ENCODE peak calls at places on chromosomes 16 and 17, in five cellular contexts. O, N, D, F and Q are unnamed samples.

GRCh38 chr17:54992797-54993639 is 24.5 kb downstream of the STXBP4 start:
- DNase-seq in O (peak; percentile 46), D (no peak), F (peak; percentile 57), N (peak; percentile 34), Q (no peak)

GRCh38 chr17:73569758-73570319 is 74.4 kb downstream of the SDK2 start:
- DNase-seq in F (no peak), O (no peak), D (no peak), N (no peak), Q (no peak)

GRCh38 chr17:700504-701094 is 14.0 kb downstream of the VPS53 start:
- DNase-seq in F (peak; percentile 63), D (no peak), O (peak; percentile 43), N (peak; percentile 47), Q (no peak)

GRCh38 chr16:89170346-89171215 is 967 bp upstream of the CDH15 start:
- DNase-seq in D (no peak), O (no peak), N (no peak), F (no peak), Q (no peak)

GRCh38 chr17:74453665-74454196 is 12.7 kb upstream of the CD300A start:
- DNase-seq in O (peak; percentile 95), D (peak; percentile 95), N (peak; percentile 65), F (no peak), Q (no peak)

GRCh38 chr17:30323895-30324319 is 9.9 kb downstream of the TMIGD1 start:
- DNase-seq in D (no peak), F (peak; percentile 74), N (peak; percentile 35), O (no peak), Q (no peak)

GRCh38 chr17:19238167-19238505 is 970 bp downstream of the EPN2 start:
- DNase-seq in O (peak; percentile 27), D (peak; percentile 69), F (peak; percentile 45), N (no peak), Q (no peak)

GRCh38 chr16:12570046-12570618 is 233.6 kb downstream of the CPPED1 start:
- DNase-seq in O (no peak), N (no peak), D (no peak), F (no peak), Q (no peak)

GRCh38 chr17:63222655-63223054 is 223.5 kb downstream of the CYB561 start:
- DNase-seq in O (no peak), N (no peak), D (no peak), F (no peak), Q (no peak)

GRCh38 chr17:65171753-65172152 is 34.6 kb downstream of the RGS9 start:
- DNase-seq in N (no peak), O (no peak), D (no peak), F (no peak), Q (no peak)

GRCh38 chr17:30554839-30555751 is 77.9 kb downstream of the GOSR1 start:
- DNase-seq in O (peak; percentile 9), D (no peak), N (no peak), F (peak; percentile 63), Q (no peak)

GRCh38 chr17:65191805-65192740 is 54.9 kb downstream of the RGS9 start:
- DNase-seq in D (no peak), N (no peak), O (no peak), F (peak; percentile 78), Q (no peak)

GRCh38 chr17:74152591-74153455 is 50.7 kb upstream of the RPL38 start:
- DNase-seq in O (no peak), N (no peak), F (no peak), D (no peak), Q (no peak)

GRCh38 chr17:61414141-61414935 is 14.7 kb downstream of the TBX2 start:
- DNase-seq in D (peak; percentile 54), F (no peak), N (no peak), O (no peak), Q (no peak)